ENCODE peak calls at places on chromosomes 12 and 14, in ten cellular contexts. G is epithelial cell of esophagus, E is brain microvascular endothelial cell, D is fibroblast of lung, S is K562, L is kidney epithelial cell, K is OCI-LY7, X is spleen, B is Calu3, O is foreskin fibroblast. Y is an unnamed sample.
A peak's percentile ranks its signal among the peaks of the same experiment; 100 is the strongest.

GRCh38 chr12:95200128-95200973 is 16.9 kb downstream of the FGD6 start:
- DNase-seq in G (peak; percentile 67), E (no peak), D (no peak), S (no peak), L (no peak), K (no peak), X (no peak), B (no peak), O (no peak), Y (peak; percentile 20)

GRCh38 chr14:101058571-101058970 is 155.0 kb upstream of the RTL1 start:
- DNase-seq in G (peak; percentile 34), E (no peak), D (peak; percentile 31), S (no peak), L (peak; percentile 37), K (no peak), X (no peak), B (no peak), O (peak; percentile 12), Y (no peak)

GRCh38 chr14:64835431-64835830 is 44.3 kb downstream of the SPTB start:
- DNase-seq in G (no peak), E (no peak), D (no peak), S (no peak), L (no peak), K (no peak), X (no peak), B (no peak), O (no peak), Y (no peak)

GRCh38 chr12:110916295-110916875 is 4.0 kb downstream of the MYL2 start:
- DNase-seq in G (peak; percentile 49), E (no peak), D (no peak), S (no peak), L (no peak), K (no peak), X (no peak), B (no peak), O (no peak), Y (no peak)

GRCh38 chr12:94560416-94561221 is 89.7 kb downstream of the TMCC3 start:
- DNase-seq in G (peak; percentile 98), E (peak; percentile 67), D (peak; percentile 49), S (no peak), L (peak; percentile 74), K (peak; percentile 62), X (peak; percentile 80), B (peak; percentile 77), O (no peak), Y (peak; percentile 94)

GRCh38 chr14:67137744-67138371 is 51.4 kb upstream of the GARIN2 start:
- DNase-seq in G (peak; percentile 13), E (no peak), D (peak; percentile 39), S (no peak), L (no peak), K (peak; percentile 11), X (no peak), B (no peak), O (peak; percentile 1), Y (peak; percentile 18)

GRCh38 chr12:24596768-24597388 is 352.0 kb downstream of the BCAT1 start:
- DNase-seq in G (peak; percentile 54), E (no peak), D (peak; percentile 77), S (peak; percentile 13), L (no peak), K (peak; percentile 28), X (no peak), B (no peak), O (no peak), Y (peak; percentile 28)

GRCh38 chr14:55546212-55546874 is 33.7 kb upstream of the KTN1 start:
- DNase-seq in G (no peak), E (no peak), D (no peak), S (no peak), L (no peak), K (peak; percentile 21), X (no peak), B (no peak), O (no peak), Y (no peak)

GRCh38 chr12:47838286-47838931 is 18.7 kb upstream of the HDAC7 start:
- DNase-seq in G (peak; percentile 55), E (peak; percentile 18), D (peak; percentile 53), S (peak; percentile 76), L (no peak), K (peak; percentile 67), X (no peak), B (peak; percentile 42), O (no peak), Y (no peak)

GRCh38 chr14:102138935-102139247 is 806 bp upstream of the WDR20 start:
- DNase-seq in G (no peak), E (no peak), D (no peak), S (no peak), L (no peak), K (no peak), X (no peak), B (no peak), O (no peak), Y (peak; percentile 73)

GRCh38 chr14:57526942-57527341 is 33.3 kb upstream of the CCDC198 start:
- DNase-seq in G (peak; percentile 4), E (no peak), D (no peak), S (no peak), L (no peak), K (peak; percentile 19), X (no peak), B (no peak), O (no peak), Y (no peak)

GRCh38 chr12:34105392-34105933 is 83.2 kb downstream of the ALG10 start:
- DNase-seq in G (no peak), E (no peak), D (no peak), S (no peak), L (no peak), K (no peak), X (peak; percentile 58), B (no peak), O (no peak), Y (no peak)

GRCh38 chr12:80293759-80294158 is 150.3 kb upstream of the PTPRQ start:
- DNase-seq in G (no peak), E (no peak), D (no peak), S (no peak), L (no peak), K (no peak), X (no peak), B (no peak), O (no peak), Y (no peak)

DNA sequence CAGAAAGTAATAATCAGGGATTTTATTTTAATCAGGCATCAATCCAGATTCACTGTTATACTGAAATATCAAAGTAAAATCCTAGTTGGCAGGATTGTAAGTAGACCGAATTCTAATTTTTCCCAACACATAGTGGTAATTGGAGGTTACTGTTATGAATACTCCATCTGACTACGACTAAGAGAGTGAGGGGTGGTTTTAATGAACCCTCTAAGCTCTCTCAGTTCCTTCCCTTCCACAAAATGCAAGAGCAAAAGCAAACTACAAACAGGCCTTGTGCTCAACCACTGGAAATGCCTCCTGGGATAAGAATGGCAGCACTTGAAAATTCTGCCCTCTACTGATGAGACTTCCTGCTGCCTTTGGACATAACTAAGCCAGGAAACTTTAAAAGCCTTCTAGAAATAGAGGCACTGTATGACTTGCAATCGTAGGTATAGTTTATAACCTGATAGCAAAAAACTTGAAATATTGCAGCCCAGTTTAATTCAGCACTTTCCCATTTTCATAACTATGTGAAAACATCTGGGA is 184.8 kb downstream of the SLC16A7 start:
- DNase-seq in G (peak; percentile 61), E (peak; percentile 25), D (peak; percentile 71), S (no peak), L (no peak), K (peak; percentile 12), X (no peak), B (peak; percentile 26), O (peak; percentile 9), Y (no peak)
- TF ChIP-seq CTCF in G (peak; percentile 76), E (peak; percentile 65), D (peak; percentile 62), S (no peak), L (peak; percentile 40), K (peak; percentile 53), X (no peak), B (peak; percentile 43), O (peak; percentile 39), Y (peak; percentile 14)

DNA sequence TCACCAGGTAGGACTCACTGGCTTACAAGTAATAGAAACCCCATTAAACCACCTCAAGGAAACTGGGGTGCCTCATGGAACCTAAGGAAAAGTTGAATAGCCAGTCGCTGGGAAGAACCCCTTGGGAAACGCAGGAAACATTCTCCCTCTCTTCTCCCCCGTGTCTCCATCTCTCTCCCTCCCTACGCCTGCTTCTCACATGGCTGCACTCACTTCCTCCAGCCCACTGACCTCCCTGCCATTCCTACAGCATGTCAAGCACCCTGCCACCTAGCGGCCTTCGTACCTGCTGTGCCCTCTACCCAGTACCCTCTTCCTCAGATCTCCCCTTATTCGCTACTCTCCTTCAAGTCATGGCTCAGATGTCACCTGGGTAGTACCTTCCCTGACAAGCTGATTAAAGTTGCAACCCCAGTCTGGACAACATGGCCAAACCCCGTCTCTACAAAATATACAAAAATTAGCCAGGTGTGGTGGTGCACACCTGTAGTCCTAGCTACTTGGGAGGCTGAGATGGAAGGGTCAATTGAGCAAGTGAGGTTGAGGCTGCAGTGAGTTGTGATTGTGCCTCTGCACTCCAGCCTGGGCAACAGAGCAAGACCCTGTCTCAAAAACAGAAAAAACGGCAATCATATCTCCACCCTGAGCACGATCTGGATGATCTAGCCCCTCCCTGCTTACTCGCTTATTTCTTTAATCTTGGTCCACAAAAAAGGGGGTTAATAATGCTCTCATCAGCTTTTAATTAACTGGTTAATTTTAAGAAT is 6.4 kb upstream of the DTX1 start:
- DNase-seq in G (peak; percentile 34), E (no peak), D (no peak), S (no peak), L (peak; percentile 37), K (peak; percentile 85), X (no peak), B (peak; percentile 70), O (no peak), Y (no peak)
- TF ChIP-seq CTCF in G (peak; percentile 28), E (peak; percentile 52), D (peak; percentile 18), S (peak; percentile 17), L (peak; percentile 81), K (peak; percentile 87), X (no peak), B (peak; percentile 46), O (no peak), Y (no peak)

GRCh38 chr12:81461163-81461562 is 298.0 kb downstream of the PPFIA2 start:
- DNase-seq in G (no peak), E (no peak), D (no peak), S (no peak), L (no peak), K (no peak), X (no peak), B (no peak), O (no peak), Y (no peak)
- TF ChIP-seq CTCF in G (no peak), E (peak; percentile 18), D (no peak), S (no peak), L (peak; percentile 6), K (peak; percentile 58), X (no peak), B (no peak), O (no peak), Y (no peak)

GRCh38 chr14:51285102-51285501 is 45.1 kb downstream of the TMX1 start:
- DNase-seq in G (no peak), E (no peak), D (no peak), S (no peak), L (no peak), K (no peak), X (no peak), B (no peak), O (no peak), Y (no peak)

GRCh38 chr14:51277753-51278415 is 37.8 kb downstream of the TMX1 start:
- DNase-seq in G (no peak), E (no peak), D (no peak), S (no peak), L (no peak), K (no peak), X (no peak), B (no peak), O (no peak), Y (no peak)

GRCh38 chr14:51289169-51289568 is 49.1 kb downstream of the TMX1 start:
- DNase-seq in G (no peak), E (no peak), D (no peak), S (no peak), L (no peak), K (no peak), X (no peak), B (no peak), O (no peak), Y (no peak)

GRCh38 chr14:51283402-51283825 is 43.4 kb downstream of the TMX1 start:
- DNase-seq in G (peak; percentile 90), E (peak; percentile 73), D (peak; percentile 92), S (peak; percentile 60), L (peak; percentile 65), K (peak; percentile 67), X (no peak), B (peak; percentile 26), O (peak; percentile 73), Y (peak; percentile 92)
- TF ChIP-seq CTCF in G (peak; percentile 73), E (peak; percentile 56), D (peak; percentile 68), S (peak; percentile 67), L (peak; percentile 65), K (peak; percentile 92), X (peak; percentile 51), B (peak; percentile 57), O (peak; percentile 59), Y (peak; percentile 84)

Y was measured in RWPE1.